ENCODE peak calls at places on chromosomes 1 and 21, in five cellular contexts. S, H, U, Y and N are unnamed samples.

GRCh38 chr1:96710708-96711477 is 10.7 kb upstream of the PTBP2 start:
- DNase-seq in H (peak), S (peak), U (no peak), Y (no peak), N (no peak)

GRCh38 chr1:170445096-170445495 is 86.9 kb upstream of the GORAB start:
- DNase-seq in H (peak), Y (no peak), S (peak), U (no peak), N (peak)

GRCh38 chr1:38246955-38247952 is 200.7 kb upstream of the POU3F1 start:
- DNase-seq in U (peak), S (peak), H (peak), Y (no peak), N (no peak)

GRCh38 chr1:170663011-170663410 is 920 bp upstream of the PRRX1 start:
- DNase-seq in U (no peak), H (peak), Y (no peak), S (peak), N (no peak)

GRCh38 chr1:58402444-58402843 is 144.1 kb downstream of the OMA1 start:
- DNase-seq in Y (no peak), H (no peak), U (no peak), S (peak), N (no peak)

GRCh38 chr1:232462200-232462599 is 167.7 kb downstream of the SIPA1L2 start:
- DNase-seq in Y (no peak), H (peak), U (peak), S (peak), N (no peak)

GRCh38 chr1:223231581-223231980 is 88.5 kb upstream of the TLR5 start:
- DNase-seq in U (no peak), H (no peak), Y (no peak), S (no peak), N (no peak)

GRCh38 chr1:53572802-53573148 is 113.6 kb downstream of the DMRTB1 start:
- DNase-seq in U (no peak), H (no peak), Y (no peak), S (no peak), N (no peak)

GRCh38 chr1:41102208-41102607 is 80.7 kb upstream of the SLFNL1 start:
- DNase-seq in H (peak), Y (no peak), S (peak), U (peak), N (peak)

DNA sequence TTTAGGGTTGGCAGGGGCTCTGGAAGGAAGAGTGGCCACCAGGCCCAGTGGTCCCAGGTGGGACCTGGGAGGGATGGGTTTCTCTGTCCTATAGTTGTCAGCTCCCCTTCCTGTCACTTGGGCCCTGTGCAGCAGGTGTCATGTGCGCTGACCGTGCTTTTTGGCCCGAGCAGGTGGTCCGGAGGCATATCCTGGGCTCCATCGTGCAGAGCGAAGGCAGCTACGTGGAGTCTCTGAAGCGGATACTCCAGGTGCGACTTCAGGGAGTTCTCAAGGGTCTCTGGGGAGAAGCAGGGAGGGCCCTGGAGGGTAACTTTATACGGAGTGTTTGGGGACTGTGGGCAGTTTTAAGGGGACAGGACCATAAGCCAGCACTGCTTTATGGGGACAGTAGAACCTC is 82.2 kb downstream of the ARHGEF10L start:
- DNase-seq in U (no peak), S (no peak), Y (no peak), H (no peak), N (no peak)
- H3K27ac ChIP-seq in U (no peak), S (no peak), Y (no peak), H (no peak), N (no peak)

GRCh38 chr21:46388206-46388880 is 64.4 kb downstream of the PCNT start:
- DNase-seq in H (no peak), Y (no peak), U (no peak), S (no peak), N (no peak)
- H3K27ac ChIP-seq in H (no peak), Y (no peak), U (no peak), S (no peak), N (no peak)

DNA sequence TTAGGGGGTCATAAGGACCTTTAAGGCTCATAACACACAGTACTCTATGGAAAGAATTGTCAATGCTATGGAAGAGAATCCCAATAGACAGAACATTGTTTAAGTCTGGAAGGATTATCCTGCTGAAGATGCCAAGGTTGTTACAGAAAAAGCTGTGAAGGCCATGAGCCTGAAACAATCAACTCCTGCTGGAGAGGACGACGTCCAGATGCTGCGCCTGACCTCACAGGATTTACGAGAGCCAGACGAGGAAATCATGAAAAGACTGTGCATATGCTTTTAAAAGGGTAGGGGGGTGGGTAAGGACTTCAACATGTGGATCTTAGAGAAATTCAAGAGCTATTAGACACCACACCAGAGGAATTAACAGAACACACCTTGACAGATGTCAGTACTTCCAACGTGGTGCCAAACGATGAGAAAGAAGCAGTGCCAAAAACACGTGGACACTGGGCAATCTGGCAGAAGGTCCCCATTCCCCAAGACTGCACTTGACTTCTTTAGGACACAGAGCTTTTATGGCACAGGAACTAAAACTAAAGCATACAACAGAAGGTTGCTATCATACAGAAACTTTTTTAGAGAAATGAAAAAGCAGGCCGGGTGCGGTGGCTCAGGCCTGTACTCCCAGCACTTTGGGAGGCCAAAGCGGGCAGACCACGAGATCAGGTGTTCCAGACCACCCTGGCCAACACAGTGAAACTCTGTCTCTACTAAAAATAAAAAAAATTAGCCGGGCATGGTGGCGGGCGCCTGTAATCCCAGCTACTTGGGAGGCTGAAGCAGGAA is 43.2 kb downstream of the GNB1 start:
- DNase-seq in H (no peak), Y (no peak), S (no peak), U (no peak), N (no peak)
- H3K27ac ChIP-seq in H (no peak), Y (peak), S (no peak), U (no peak), N (no peak)

GRCh38 chr1:103107696-103108524 is at the start of gene COL11A1:
- DNase-seq in Y (no peak), S (no peak), H (no peak), U (no peak), N (no peak)
- H3K27ac ChIP-seq in Y (peak), S (no peak), H (no peak), U (peak), N (no peak)

DNA sequence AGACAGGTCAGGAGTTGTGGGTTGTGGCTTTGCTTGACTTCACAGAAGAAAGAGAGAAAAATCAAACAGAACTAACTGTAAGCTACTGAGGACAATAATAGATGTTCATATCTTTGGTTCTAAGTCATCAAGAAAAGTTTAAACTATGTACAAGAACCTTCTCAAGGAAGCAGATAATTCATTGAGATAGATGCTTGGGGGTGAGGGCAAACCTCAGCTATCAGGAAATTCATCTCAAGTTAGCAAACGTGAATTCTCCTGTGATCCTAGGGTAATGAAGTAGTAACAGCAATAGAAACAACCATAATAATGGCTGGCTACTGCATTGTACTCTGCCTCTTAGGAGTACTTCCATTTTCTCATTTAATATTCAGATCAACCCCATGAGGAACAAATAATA is 506.2 kb downstream of the PLPP3 start:
- DNase-seq in S (no peak), H (no peak), Y (no peak), U (no peak), N (no peak)
- H3K27ac ChIP-seq in S (no peak), H (no peak), Y (no peak), U (no peak), N (no peak)

GRCh38 chr1:101309334-101310221 is 72.8 kb downstream of the S1PR1 start:
- DNase-seq in Y (peak), H (peak), S (peak), U (peak), N (no peak)

GRCh38 chr1:101308935-101309333 is 72.1 kb downstream of the S1PR1 start:
- DNase-seq in Y (no peak), H (no peak), S (no peak), U (no peak), N (no peak)

GRCh38 chr1:101311146-101311892 is 74.5 kb downstream of the S1PR1 start:
- DNase-seq in S (no peak), H (no peak), U (no peak), Y (no peak), N (no peak)

GRCh38 chr1:101310484-101310883 is 73.7 kb downstream of the S1PR1 start:
- DNase-seq in H (no peak), S (no peak), Y (no peak), U (no peak), N (no peak)

DNA sequence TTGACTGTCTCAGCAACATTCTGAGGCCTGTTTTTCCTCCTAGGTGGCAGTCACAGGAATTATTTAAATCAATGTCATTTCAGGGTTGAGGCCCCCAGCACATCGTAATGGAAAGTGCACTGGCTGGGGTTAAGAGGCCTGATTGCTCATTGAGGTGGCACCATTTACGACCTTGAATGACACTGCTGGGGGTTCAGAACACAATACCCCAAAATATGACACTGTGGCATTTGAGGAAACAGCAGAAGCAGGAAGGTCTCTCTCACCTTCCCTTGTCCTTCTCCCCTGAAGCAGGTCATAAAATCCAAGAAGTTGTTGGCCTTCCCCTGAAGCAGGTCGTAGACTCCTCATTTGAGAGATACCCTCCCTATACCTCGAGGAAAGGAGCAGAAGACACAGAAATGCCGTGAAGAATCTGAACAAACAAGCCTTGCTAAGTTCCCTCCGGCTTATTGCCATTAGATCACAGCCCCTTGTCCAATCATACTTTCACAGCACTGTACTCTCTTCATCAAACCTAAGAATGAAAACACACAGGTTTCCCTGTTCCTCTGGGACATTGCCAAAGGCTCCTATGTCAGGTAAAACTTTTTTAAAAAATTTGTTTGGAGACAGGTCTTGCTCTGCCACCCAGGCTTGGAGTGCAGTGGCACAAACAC is 71.3 kb downstream of the S1PR1 start:
- DNase-seq in Y (no peak), U (no peak), H (no peak), S (no peak), N (no peak)
- H3K27ac ChIP-seq in Y (no peak), U (no peak), H (no peak), S (no peak), N (no peak)